ENCODE peak calls at places on chromosomes 2 and 18, in six cellular contexts. G is SW 1271; Q is posterior cingulate gyrus; S is AG10803; T is stimulated activated CD8-positive, alpha-beta memory T cell treated with anti-CD3 and anti-CD28 coated beads, Interleukin-12 subunit alpha, Interleukin-12 subunit beta, amount 100 ng/mL, for 1 hour; D is HS-5. R is an unnamed sample.

GRCh38 chr2:224393145-224393544 is 8.8 kb downstream of the FAM124B start:
- DNase-seq in G (no peak), Q (no peak), S (no peak), T (no peak), D (no peak), R (no peak)

GRCh38 chr18:62450546-62451395 is 72.1 kb upstream of the ZCCHC2 start:
- DNase-seq in G (peak; percentile 63), Q (no peak), S (peak; percentile 67), T (no peak), D (peak; percentile 90), R (peak; percentile 74)

GRCh38 chr18:11091746-11092145 is 57.6 kb downstream of the PIEZO2 start:
- DNase-seq in G (no peak), Q (no peak), S (no peak), T (no peak), D (no peak), R (no peak)

GRCh38 chr2:39836638-39837037 is 57.6 kb upstream of the THUMPD2 start:
- DNase-seq in G (no peak), Q (no peak), S (no peak), T (no peak), D (no peak), R (no peak)

GRCh38 chr18:52312321-52312720 is 27.7 kb upstream of the DCC start:
- DNase-seq in G (no peak), Q (no peak), S (no peak), T (no peak), D (no peak), R (no peak)

GRCh38 chr2:24830786-24831185 is 37.6 kb downstream of the CENPO start:
- DNase-seq in G (no peak), Q (no peak), S (no peak), T (no peak), D (no peak), R (no peak)

GRCh38 chr2:154400891-154401290 is 297.6 kb upstream of the KCNJ3 start:
- DNase-seq in G (no peak), Q (no peak), S (no peak), T (no peak), D (no peak), R (no peak)

GRCh38 chr2:119730598-119731278 is 29.0 kb upstream of the PTPN4 start:
- DNase-seq in G (no peak), Q (no peak), S (no peak), T (no peak), D (no peak), R (no peak)

GRCh38 chr2:9805435-9806297 is 37.6 kb upstream of the TAF1B start:
- DNase-seq in G (no peak), Q (no peak), S (peak; percentile 35), T (no peak), D (no peak), R (peak; percentile 91)

GRCh38 chr18:48529796-48530195 is 9.0 kb upstream of the CTIF start:
- DNase-seq in G (peak; percentile 6), Q (no peak), S (peak; percentile 94), T (no peak), D (peak; percentile 55), R (peak; percentile 68)

GRCh38 chr2:232624554-232624842 is 8.9 kb upstream of the EFHD1 start:
- DNase-seq in G (no peak), Q (no peak), S (no peak), T (no peak), D (no peak), R (no peak)

GRCh38 chr2:190093793-190094192 is 31.3 kb upstream of the MSTN start:
- DNase-seq in G (no peak), Q (no peak), S (peak; percentile 38), T (no peak), D (no peak), R (peak; percentile 8)

GRCh38 chr2:119849838-119850565 is 90.3 kb downstream of the PTPN4 start:
- DNase-seq in G (no peak), Q (no peak), S (no peak), T (no peak), D (no peak), R (no peak)

GRCh38 chr2:145194671-145195070 is 674.8 kb upstream of the ZEB2 start:
- DNase-seq in G (no peak), Q (no peak), S (no peak), T (no peak), D (no peak), R (no peak)

GRCh38 chr2:206383669-206384068 is 59.7 kb upstream of the ADAM23 start:
- DNase-seq in G (no peak), Q (no peak), S (no peak), T (no peak), D (no peak), R (no peak)

R was measured in skeletal muscle cell.